ENCODE peak calls at places on chromosomes 4 and X, in ten cellular contexts. B is uterus, Z is NCI-H1417, G is ascending aorta, Q is tibial artery, N is memory B cell, X is neural crest cell, D is non-pigmented ciliary epithelial cell, P is left colon, I is EL. J is an unnamed sample.

GRCh38 chrX:69415698-69416097 is 88.4 kb upstream of the NALF2 start:
- DNase-seq in B (no peak), Z (no peak), G (no peak), Q (no peak), N (no peak), X (no peak), D (no peak), P (no peak), I (no peak), J (no peak)

GRCh38 chr4:163493643-163494359 is 689 bp upstream of the TMA16 start:
- DNase-seq in B (no peak), Z (no peak), G (no peak), Q (peak; percentile 41), N (peak; percentile 33), X (no peak), D (no peak), P (peak; percentile 31), I (no peak), J (no peak)

GRCh38 chr4:81605278-81605677 is 133.6 kb upstream of the RASGEF1B start:
- DNase-seq in B (no peak), Z (no peak), G (no peak), Q (no peak), N (peak; percentile 38), X (no peak), D (no peak), P (no peak), I (no peak), J (no peak)

GRCh38 chrX:65932173-65933084 is 107.5 kb downstream of the VSIG4 start:
- DNase-seq in B (no peak), Z (no peak), G (no peak), Q (no peak), N (no peak), X (peak; percentile 9), D (no peak), P (peak; percentile 41), I (no peak), J (no peak)

GRCh38 chr4:15690020-15690809 is 8.6 kb downstream of the FAM200B start:
- DNase-seq in B (no peak), Z (no peak), G (no peak), Q (no peak), N (no peak), X (no peak), D (peak; percentile 89), P (no peak), I (peak; percentile 98), J (no peak)

GRCh38 chr4:122968227-122968812 is 45.9 kb upstream of the NUDT6 start:
- DNase-seq in B (no peak), Z (no peak), G (no peak), Q (no peak), N (no peak), X (no peak), D (no peak), P (no peak), I (peak; percentile 56), J (no peak)

GRCh38 chrX:71178908-71179307 is 34.3 kb downstream of the NLGN3 start:
- DNase-seq in B (peak; percentile 39), Z (peak; percentile 54), G (peak; percentile 67), Q (peak; percentile 31), N (peak; percentile 29), X (peak; percentile 25), D (no peak), P (peak; percentile 39), I (peak; percentile 65), J (peak; percentile 49)

GRCh38 chrX:108033890-108034289 is 11.0 kb upstream of the VSIG1 start:
- DNase-seq in B (no peak), Z (no peak), G (no peak), Q (no peak), N (no peak), X (no peak), D (no peak), P (no peak), I (no peak), J (no peak)

GRCh38 chr4:1727117-1728031 is 6.1 kb downstream of the TACC3 start:
- DNase-seq in B (no peak), Z (no peak), G (peak; percentile 78), Q (peak; percentile 75), N (no peak), X (no peak), D (no peak), P (peak; percentile 69), I (peak; percentile 89), J (no peak)

GRCh38 chr4:99610605-99611172 is 36.1 kb downstream of the MTTP start:
- DNase-seq in B (no peak), Z (no peak), G (peak; percentile 72), Q (no peak), N (no peak), X (no peak), D (no peak), P (no peak), I (no peak), J (no peak)

GRCh38 chr4:169330095-169330494 is 59.3 kb upstream of the SH3RF1 start:
- DNase-seq in B (no peak), Z (no peak), G (no peak), Q (no peak), N (no peak), X (no peak), D (no peak), P (no peak), I (no peak), J (no peak)

GRCh38 chrX:115952417-115953092 is 218.0 kb upstream of the AGTR2 start:
- DNase-seq in B (no peak), Z (peak; percentile 32), G (no peak), Q (no peak), N (no peak), X (no peak), D (no peak), P (no peak), I (no peak), J (no peak)

GRCh38 chr4:74539043-74539790 is 94.3 kb downstream of the AREG start:
- DNase-seq in B (no peak), Z (no peak), G (no peak), Q (no peak), N (no peak), X (no peak), D (no peak), P (no peak), I (no peak), J (no peak)

GRCh38 chr4:55297346-55297745 is 48.7 kb upstream of the SRD5A3 start:
- DNase-seq in B (no peak), Z (no peak), G (no peak), Q (no peak), N (no peak), X (no peak), D (no peak), P (peak; percentile 47), I (no peak), J (no peak)

GRCh38 chr4:112552668-112553067 is 36.7 kb upstream of the NEUROG2 start:
- DNase-seq in B (no peak), Z (no peak), G (no peak), Q (no peak), N (no peak), X (no peak), D (peak; percentile 31), P (no peak), I (peak; percentile 85), J (no peak)

GRCh38 chr4:47451657-47452056 is 11.8 kb downstream of the COMMD8 start:
- DNase-seq in B (no peak), Z (no peak), G (no peak), Q (no peak), N (no peak), X (no peak), D (peak; percentile 26), P (no peak), I (peak; percentile 35), J (no peak)

GRCh38 chrX:98795636-98796035 is 1614.4 kb downstream of the PCDH19 start:
- DNase-seq in B (no peak), Z (no peak), G (no peak), Q (no peak), N (no peak), X (no peak), D (no peak), P (no peak), I (peak; percentile 0), J (no peak)

GRCh38 chr4:137521053-137521452 is 11.2 kb downstream of the PCDH18 start:
- DNase-seq in B (no peak), Z (no peak), G (no peak), Q (no peak), N (no peak), X (no peak), D (no peak), P (no peak), I (no peak), J (no peak)

GRCh38 chr4:156686120-156686519 is 285.5 kb downstream of the PDGFC start:
- DNase-seq in B (no peak), Z (no peak), G (no peak), Q (no peak), N (no peak), X (no peak), D (peak; percentile 91), P (no peak), I (peak; percentile 85), J (no peak)

GRCh38 chr4:41360911-41361830 is 104.4 kb downstream of the UCHL1 start:
- DNase-seq in B (peak; percentile 20), Z (peak; percentile 88), G (peak; percentile 77), Q (peak; percentile 56), N (no peak), X (peak; percentile 40), D (no peak), P (peak; percentile 33), I (peak; percentile 74), J (peak; percentile 55)

GRCh38 chrX:1265061-1265460 is 3.6 kb upstream of the CSF2RA start:
- DNase-seq in B (no peak), Z (no peak), G (no peak), Q (no peak), N (no peak), X (no peak), D (no peak), P (no peak), I (no peak), J (no peak)

GRCh38 chr4:54971474-54971950 is 153.9 kb downstream of the KDR start:
- DNase-seq in B (no peak), Z (peak; percentile 27), G (no peak), Q (no peak), N (no peak), X (no peak), D (no peak), P (no peak), I (peak; percentile 56), J (no peak)

GRCh38 chr4:106126062-106126461 is 189.9 kb downstream of the TBCK start:
- DNase-seq in B (no peak), Z (no peak), G (no peak), Q (no peak), N (no peak), X (no peak), D (no peak), P (no peak), I (no peak), J (no peak)

GRCh38 chrX:49999048-49999447 is 76.7 kb downstream of the CLCN5 start:
- DNase-seq in B (no peak), Z (no peak), G (no peak), Q (no peak), N (no peak), X (no peak), D (no peak), P (no peak), I (no peak), J (no peak)

GRCh38 chr4:75058486-75058885 is 125.6 kb downstream of the PARM1 start:
- DNase-seq in B (no peak), Z (no peak), G (no peak), Q (no peak), N (no peak), X (no peak), D (no peak), P (no peak), I (no peak), J (no peak)

GRCh38 chrX:49209434-49210251 is 9.7 kb upstream of the SYP start:
- DNase-seq in B (no peak), Z (no peak), G (no peak), Q (no peak), N (no peak), X (no peak), D (no peak), P (no peak), I (no peak), J (no peak)

GRCh38 chr4:99625369-99625768 is 32.3 kb downstream of the C4orf54 start:
- DNase-seq in B (no peak), Z (no peak), G (no peak), Q (no peak), N (no peak), X (no peak), D (no peak), P (no peak), I (no peak), J (no peak)

GRCh38 chr4:140652601-140653000 is 83.8 kb upstream of the UCP1 start:
- DNase-seq in B (no peak), Z (no peak), G (no peak), Q (no peak), N (no peak), X (no peak), D (no peak), P (no peak), I (no peak), J (no peak)

J was measured in ovary.